ENCODE peak calls at places on chromosomes 1 and 21, in five cellular contexts. P, D, R, H and E are unnamed samples.

GRCh38 chr1:202858306-202858705 is 30.6 kb downstream of the RABIF start:
- DNase-seq in H (peak; percentile 47), D (peak; percentile 75), P (peak; percentile 83), R (no peak), E (no peak)

GRCh38 chr1:152497273-152497672 is 13.3 kb upstream of the LCE5A start:
- DNase-seq in D (no peak), H (no peak), R (no peak), P (peak; percentile 26), E (peak; percentile 4)

GRCh38 chr21:42309753-42310213 is 5.4 kb downstream of the TFF3 start:
- DNase-seq in R (no peak), D (peak; percentile 7), H (peak; percentile 60), P (peak; percentile 12), E (no peak)

GRCh38 chr21:42621828-42622199 is 31.6 kb upstream of the PDE9A start:
- DNase-seq in D (no peak), H (no peak), R (no peak), P (no peak), E (no peak)

GRCh38 chr1:2609271-2610035 is 22.9 kb downstream of the PRXL2B start:
- DNase-seq in H (peak; percentile 17), P (no peak), R (no peak), D (no peak), E (no peak)

GRCh38 chr1:164637461-164638375 is 78.7 kb downstream of the PBX1 start:
- DNase-seq in R (peak; percentile 27), H (no peak), P (peak; percentile 83), D (peak; percentile 72), E (peak; percentile 77)

GRCh38 chr1:218259800-218260199 is 25.3 kb upstream of the RRP15 start:
- DNase-seq in R (no peak), H (no peak), D (no peak), P (no peak), E (no peak)

GRCh38 chr1:167516404-167517388 is 1.6 kb downstream of the CD247 start:
- DNase-seq in R (no peak), H (no peak), D (no peak), P (no peak), E (no peak)

GRCh38 chr1:198258491-198258890 is 101.7 kb downstream of the NEK7 start:
- DNase-seq in D (peak; percentile 71), H (no peak), R (no peak), P (peak; percentile 87), E (peak; percentile 85)

GRCh38 chr1:225811622-225812487 is 1.9 kb downstream of the EPHX1 start:
- DNase-seq in D (peak; percentile 30), H (no peak), R (no peak), P (no peak), E (no peak)

GRCh38 chr1:74673351-74674111 is at the start of gene ERICH3:
- DNase-seq in P (peak; percentile 26), R (no peak), H (peak; percentile 22), D (peak; percentile 15), E (no peak)

GRCh38 chr1:20494609-20495311 is 8.8 kb upstream of the CAMK2N1 start:
- DNase-seq in R (peak; percentile 72), D (peak; percentile 94), P (peak; percentile 98), H (no peak), E (peak; percentile 93)

GRCh38 chr1:155322571-155322952 is 1.9 kb downstream of the RUSC1 start:
- DNase-seq in P (peak; percentile 56), R (no peak), H (peak; percentile 45), D (peak; percentile 39), E (peak; percentile 26)

GRCh38 chr1:43493661-43494450 is 36.8 kb upstream of the PTPRF start:
- DNase-seq in D (peak; percentile 14), R (no peak), H (no peak), P (peak; percentile 12), E (no peak)

GRCh38 chr1:21935393-21935804 is 1.7 kb downstream of the HSPG2 start:
- DNase-seq in D (peak; percentile 53), R (no peak), P (no peak), H (no peak), E (peak; percentile 53)

GRCh38 chr1:220291575-220291974 is 19.3 kb upstream of the RAB3GAP2 start:
- DNase-seq in D (no peak), R (no peak), H (no peak), P (no peak), E (no peak)

GRCh38 chr1:9798236-9799130 is 25.3 kb downstream of the CLSTN1 start:
- DNase-seq in D (peak; percentile 98), R (no peak), H (no peak), P (peak; percentile 70), E (no peak)

GRCh38 chr1:20981903-20982695 is 194.6 kb downstream of the EIF4G3 start:
- DNase-seq in R (no peak), H (no peak), D (peak; percentile 63), P (peak; percentile 63), E (peak; percentile 16)

GRCh38 chr1:198641506-198641905 is 2.7 kb downstream of the PTPRC start:
- DNase-seq in R (no peak), D (no peak), P (peak; percentile 26), H (no peak), E (no peak)

GRCh38 chr1:108046021-108046420 is 81.0 kb upstream of the VAV3 start:
- DNase-seq in P (no peak), D (no peak), R (no peak), H (no peak), E (no peak)

GRCh38 chr21:15894596-15894995 is 164.8 kb downstream of the USP25 start:
- DNase-seq in P (peak; percentile 51), D (peak; percentile 65), H (no peak), R (no peak), E (no peak)

GRCh38 chr1:112674986-112675727 is 698 bp downstream of the MOV10 start:
- DNase-seq in R (no peak), D (no peak), H (peak; percentile 72), P (peak; percentile 7), E (no peak)

GRCh38 chr1:184380468-184380867 is 6.4 kb upstream of the C1orf21 start:
- DNase-seq in R (no peak), H (no peak), D (no peak), P (no peak), E (no peak)

GRCh38 chr1:184376359-184376758 is 10.5 kb upstream of the C1orf21 start:
- DNase-seq in H (no peak), P (peak; percentile 28), D (peak; percentile 58), R (no peak), E (no peak)

GRCh38 chr1:184383772-184384323 is 3.0 kb upstream of the C1orf21 start:
- DNase-seq in R (no peak), P (no peak), D (no peak), H (no peak), E (no peak)

DNA sequence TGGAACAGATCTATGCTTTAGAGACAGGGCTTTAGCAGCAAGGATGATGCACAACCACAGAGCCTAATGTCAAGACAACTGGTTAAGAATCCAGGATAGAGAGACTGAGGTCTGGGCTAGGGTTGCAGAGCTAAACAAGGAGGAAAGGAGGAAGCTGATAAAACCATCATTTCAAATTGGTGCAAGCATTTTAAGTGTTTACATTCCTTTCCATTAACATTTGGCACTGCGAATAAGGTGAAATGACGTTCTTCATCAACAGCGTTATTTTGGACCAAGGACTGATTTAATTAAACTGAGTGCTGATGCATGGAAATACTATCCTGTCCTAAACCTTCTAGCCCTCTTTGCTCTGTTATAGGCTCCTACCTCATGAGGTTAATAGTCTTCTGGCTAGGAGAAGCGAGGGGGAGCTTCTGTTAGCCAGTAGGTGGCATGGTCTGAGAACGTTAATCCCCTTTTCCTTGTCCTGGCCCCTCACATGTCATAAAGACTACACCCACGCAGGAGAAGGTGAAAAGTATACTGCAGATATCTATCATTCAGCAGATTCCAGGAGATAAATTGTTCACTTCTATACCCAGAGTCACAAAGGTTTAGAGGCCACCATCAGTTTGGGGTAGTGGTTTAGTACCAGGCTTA is 7.6 kb upstream of the C1orf21 start:
- DNase-seq in D (no peak), R (no peak), P (no peak), H (no peak), E (no peak)
- TF ChIP-seq CTCF in D (peak; percentile 18), R (peak; percentile 5), P (peak; percentile 15), H (peak; percentile 3), E (peak; percentile 26)

DNA sequence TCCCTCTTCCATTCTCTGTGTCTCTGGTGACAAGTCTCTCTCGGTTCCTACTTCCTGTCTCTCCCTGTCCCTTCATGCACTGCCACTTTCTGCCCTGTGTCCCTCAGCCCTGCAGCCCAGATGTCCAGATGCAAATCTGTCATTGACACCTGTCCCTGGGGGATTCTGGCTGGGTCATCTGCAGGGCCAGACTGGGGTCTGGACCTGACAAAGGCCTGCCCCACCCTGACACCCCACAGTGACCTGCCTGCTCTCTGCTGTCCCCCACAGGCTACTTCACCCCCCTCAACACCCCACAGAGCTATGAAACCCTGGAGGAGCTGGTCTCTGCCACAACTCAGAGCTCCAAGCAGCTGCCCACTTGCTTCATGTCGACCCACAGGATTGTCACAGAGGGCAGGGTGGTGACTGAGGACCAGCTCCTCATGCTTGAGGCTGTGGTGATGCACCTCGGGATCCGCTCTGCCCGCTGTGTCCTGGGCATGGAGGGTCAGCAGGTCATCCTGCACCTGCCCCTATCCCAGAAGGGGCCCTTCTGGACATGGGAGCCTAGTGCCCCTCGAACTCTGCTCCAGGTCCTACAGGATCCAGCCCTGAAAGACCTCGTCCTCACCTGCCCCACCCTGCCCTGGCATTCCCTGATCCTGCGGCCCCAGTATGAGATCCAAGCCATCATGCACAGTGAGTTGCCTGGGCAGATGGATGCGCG is 7.2 kb downstream of the THEMIS2 start:
- DNase-seq in D (no peak), H (no peak), R (no peak), P (no peak), E (no peak)
- TF ChIP-seq CTCF in D (no peak), H (no peak), R (no peak), P (no peak), E (no peak)

GRCh38 chr1:38090796-38091195 is 44.2 kb upstream of the POU3F1 start:
- DNase-seq in P (no peak), D (no peak), H (no peak), R (no peak), E (no peak)

GRCh38 chr1:38089712-38090360 is 43.2 kb upstream of the POU3F1 start:
- DNase-seq in H (no peak), R (no peak), P (no peak), D (no peak), E (no peak)

GRCh38 chr1:38093569-38094520 is 47.3 kb upstream of the POU3F1 start:
- DNase-seq in P (no peak), H (no peak), R (no peak), D (no peak), E (no peak)

GRCh38 chr1:38094711-38095336 is 48.2 kb upstream of the POU3F1 start:
- DNase-seq in D (no peak), P (no peak), H (no peak), R (no peak), E (no peak)

GRCh38 chr1:38092256-38092655 is 45.7 kb upstream of the POU3F1 start:
- DNase-seq in D (no peak), H (no peak), P (no peak), R (no peak), E (no peak)
- TF ChIP-seq CTCF in D (no peak), H (no peak), P (no peak), R (no peak), E (no peak)

GRCh38 chr1:12032141-12032710 is 12.9 kb downstream of the MIIP start:
- DNase-seq in H (no peak), P (no peak), D (no peak), R (no peak), E (no peak)

GRCh38 chr1:12029720-12030339 is 10.5 kb downstream of the MIIP start:
- DNase-seq in R (no peak), D (no peak), H (no peak), P (no peak), E (no peak)

GRCh38 chr1:12028248-12028647 is 8.9 kb downstream of the MIIP start:
- DNase-seq in R (no peak), D (no peak), P (no peak), H (no peak), E (no peak)

GRCh38 chr1:12028957-12029511 is 9.7 kb downstream of the MIIP start:
- DNase-seq in P (no peak), H (no peak), D (no peak), R (no peak), E (no peak)

GRCh38 chr1:12031039-12031980 is 12.0 kb downstream of the MIIP start:
- DNase-seq in H (peak; percentile 50), D (peak; percentile 27), R (no peak), P (peak; percentile 45), E (no peak)
- TF ChIP-seq CTCF in H (peak; percentile 38), D (peak; percentile 57), R (peak; percentile 60), P (peak; percentile 67), E (peak; percentile 75)